ENCODE peak calls at places on chromosomes 4 and X, in eight cellular contexts. One of them, this sample, is unnamed.
A peak's percentile ranks its signal among the peaks of the same experiment; 100 is the strongest.

GRCh38 chr4:40648742-40649281 is 19.1 kb upstream of the RBM47 start:
- DNase-seq in CD8-positive, alpha-beta T cell: no peak
- DNase-seq in HepG2: no peak
- DNase-seq in left ventricle myocardium inferior: peak; percentile 17
- DNase-seq in GM23248: no peak
- DNase-seq in tibial artery: peak; percentile 43
- DNase-seq in cardiac muscle cell: no peak
- DNase-seq in mesendoderm: peak; percentile 19
- DNase-seq in this sample: no peak

GRCh38 chr4:41024556-41025491 is 189.5 kb downstream of the APBB2 start:
- DNase-seq in CD8-positive, alpha-beta T cell: no peak
- DNase-seq in HepG2: no peak
- DNase-seq in left ventricle myocardium inferior: no peak
- DNase-seq in GM23248: no peak
- DNase-seq in tibial artery: no peak
- DNase-seq in cardiac muscle cell: peak; percentile 27
- DNase-seq in mesendoderm: peak; percentile 64
- DNase-seq in this sample: no peak

GRCh38 chrX:130097507-130098201 is 12.6 kb downstream of the ELF4 start:
- DNase-seq in CD8-positive, alpha-beta T cell: no peak
- DNase-seq in HepG2: peak; percentile 50
- DNase-seq in left ventricle myocardium inferior: no peak
- DNase-seq in GM23248: no peak
- DNase-seq in tibial artery: no peak
- DNase-seq in cardiac muscle cell: no peak
- DNase-seq in mesendoderm: peak; percentile 41
- DNase-seq in this sample: no peak

GRCh38 chr4:182449186-182449880 is 206.1 kb downstream of the TENM3 start:
- DNase-seq in CD8-positive, alpha-beta T cell: no peak
- DNase-seq in HepG2: no peak
- DNase-seq in left ventricle myocardium inferior: no peak
- DNase-seq in GM23248: no peak
- DNase-seq in tibial artery: peak; percentile 25
- DNase-seq in cardiac muscle cell: no peak
- DNase-seq in mesendoderm: peak; percentile 93
- DNase-seq in this sample: peak; percentile 33

GRCh38 chrX:41377624-41378023 is 43.7 kb downstream of the DDX3X start:
- DNase-seq in CD8-positive, alpha-beta T cell: no peak
- DNase-seq in HepG2: no peak
- DNase-seq in left ventricle myocardium inferior: no peak
- DNase-seq in GM23248: peak; percentile 13
- DNase-seq in tibial artery: no peak
- DNase-seq in cardiac muscle cell: no peak
- DNase-seq in mesendoderm: no peak
- DNase-seq in this sample: no peak

GRCh38 chr4:134132086-134132783 is 69.4 kb downstream of the PABPC4L start:
- DNase-seq in CD8-positive, alpha-beta T cell: no peak
- DNase-seq in HepG2: no peak
- DNase-seq in left ventricle myocardium inferior: no peak
- DNase-seq in GM23248: no peak
- DNase-seq in tibial artery: no peak
- DNase-seq in cardiac muscle cell: no peak
- DNase-seq in mesendoderm: no peak
- DNase-seq in this sample: no peak

GRCh38 chrX:150635952-150636351 is 57.2 kb upstream of the MTMR1 start:
- DNase-seq in CD8-positive, alpha-beta T cell: no peak
- DNase-seq in HepG2: no peak
- DNase-seq in left ventricle myocardium inferior: no peak
- DNase-seq in GM23248: peak; percentile 90
- DNase-seq in tibial artery: no peak
- DNase-seq in cardiac muscle cell: peak; percentile 37
- DNase-seq in mesendoderm: no peak
- DNase-seq in this sample: peak; percentile 28

GRCh38 chrX:50049228-50049627 is 126.8 kb downstream of the CLCN5 start:
- DNase-seq in CD8-positive, alpha-beta T cell: no peak
- DNase-seq in HepG2: no peak
- DNase-seq in left ventricle myocardium inferior: no peak
- DNase-seq in GM23248: no peak
- DNase-seq in tibial artery: no peak
- DNase-seq in cardiac muscle cell: no peak
- DNase-seq in mesendoderm: no peak
- DNase-seq in this sample: no peak

GRCh38 chrX:110600745-110601310 is 194.8 kb downstream of the CHRDL1 start:
- DNase-seq in CD8-positive, alpha-beta T cell: no peak
- DNase-seq in HepG2: no peak
- DNase-seq in left ventricle myocardium inferior: no peak
- DNase-seq in GM23248: peak; percentile 75
- DNase-seq in tibial artery: no peak
- DNase-seq in cardiac muscle cell: no peak
- DNase-seq in mesendoderm: peak; percentile 2
- DNase-seq in this sample: peak; percentile 1

GRCh38 chr4:52106142-52106541 is 55.0 kb downstream of the SPATA18 start:
- DNase-seq in CD8-positive, alpha-beta T cell: no peak
- DNase-seq in HepG2: no peak
- DNase-seq in left ventricle myocardium inferior: no peak
- DNase-seq in GM23248: no peak
- DNase-seq in tibial artery: no peak
- DNase-seq in cardiac muscle cell: no peak
- DNase-seq in mesendoderm: no peak
- DNase-seq in this sample: no peak

GRCh38 chr4:170015285-170015684 is 10.9 kb downstream of the MFAP3L start:
- DNase-seq in CD8-positive, alpha-beta T cell: no peak
- DNase-seq in HepG2: no peak
- DNase-seq in left ventricle myocardium inferior: no peak
- DNase-seq in GM23248: no peak
- DNase-seq in tibial artery: no peak
- DNase-seq in cardiac muscle cell: no peak
- DNase-seq in mesendoderm: no peak
- DNase-seq in this sample: no peak

GRCh38 chrX:102858826-102859627 is 78.0 kb upstream of the RAB40AL start:
- DNase-seq in CD8-positive, alpha-beta T cell: no peak
- DNase-seq in HepG2: no peak
- DNase-seq in left ventricle myocardium inferior: no peak
- DNase-seq in GM23248: peak; percentile 14
- DNase-seq in tibial artery: no peak
- DNase-seq in cardiac muscle cell: no peak
- DNase-seq in mesendoderm: peak; percentile 72
- DNase-seq in this sample: no peak

GRCh38 chrX:107857815-107858214 is 32.1 kb downstream of the MID2 start:
- DNase-seq in CD8-positive, alpha-beta T cell: no peak
- DNase-seq in HepG2: no peak
- DNase-seq in left ventricle myocardium inferior: no peak
- DNase-seq in GM23248: no peak
- DNase-seq in tibial artery: no peak
- DNase-seq in cardiac muscle cell: no peak
- DNase-seq in mesendoderm: no peak
- DNase-seq in this sample: no peak

GRCh38 chrX:119013146-119013545 is 38.7 kb downstream of the LONRF3 start:
- DNase-seq in CD8-positive, alpha-beta T cell: no peak
- DNase-seq in HepG2: no peak
- DNase-seq in left ventricle myocardium inferior: no peak
- DNase-seq in GM23248: no peak
- DNase-seq in tibial artery: no peak
- DNase-seq in cardiac muscle cell: no peak
- DNase-seq in mesendoderm: no peak
- DNase-seq in this sample: no peak

GRCh38 chr4:147678796-147679549 is 5.0 kb downstream of the PRMT9 start:
- DNase-seq in CD8-positive, alpha-beta T cell: no peak
- DNase-seq in HepG2: peak; percentile 22
- DNase-seq in left ventricle myocardium inferior: no peak
- DNase-seq in GM23248: no peak
- DNase-seq in tibial artery: no peak
- DNase-seq in cardiac muscle cell: peak; percentile 42
- DNase-seq in mesendoderm: peak; percentile 70
- DNase-seq in this sample: no peak

GRCh38 chr4:185742766-185743165 is 69.2 kb downstream of the SORBS2 start:
- DNase-seq in CD8-positive, alpha-beta T cell: no peak
- DNase-seq in HepG2: no peak
- DNase-seq in left ventricle myocardium inferior: no peak
- DNase-seq in GM23248: peak; percentile 11
- DNase-seq in tibial artery: no peak
- DNase-seq in cardiac muscle cell: no peak
- DNase-seq in mesendoderm: no peak
- DNase-seq in this sample: peak; percentile 22

GRCh38 chr4:29459926-29460325 is 1260.2 kb upstream of the PCDH7 start:
- DNase-seq in CD8-positive, alpha-beta T cell: no peak
- DNase-seq in HepG2: no peak
- DNase-seq in left ventricle myocardium inferior: no peak
- DNase-seq in GM23248: no peak
- DNase-seq in tibial artery: no peak
- DNase-seq in cardiac muscle cell: no peak
- DNase-seq in mesendoderm: no peak
- DNase-seq in this sample: no peak

DNA sequence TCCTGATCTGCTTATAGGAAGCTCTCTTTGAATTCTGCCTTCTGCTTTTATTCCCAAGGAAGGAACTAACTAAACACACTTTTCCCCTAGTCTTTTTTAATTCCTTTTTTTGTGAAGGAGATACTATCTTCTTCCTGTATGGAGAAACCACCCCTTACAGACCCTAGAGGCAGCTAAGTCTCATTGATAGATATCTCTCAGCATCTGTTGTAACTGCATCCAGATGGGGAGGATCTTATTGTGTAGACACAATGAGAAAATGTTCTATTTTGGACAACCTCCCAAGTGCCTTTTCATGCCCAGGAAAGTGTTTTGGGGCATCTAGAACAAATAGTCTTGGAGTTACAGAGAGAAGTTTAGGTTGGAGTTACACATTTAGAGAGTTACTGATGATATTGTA is 64.4 kb downstream of the AFF1 start:
- DNase-seq in CD8-positive, alpha-beta T cell: no peak
- DNase-seq in HepG2: no peak
- DNase-seq in left ventricle myocardium inferior: no peak
- DNase-seq in GM23248: no peak
- DNase-seq in tibial artery: no peak
- DNase-seq in cardiac muscle cell: no peak
- DNase-seq in mesendoderm: no peak
- DNase-seq in this sample: no peak
- H3K4me1 ChIP-seq in CD8-positive, alpha-beta T cell: peaks cover 4% of the 10 kb centered on the region
- H3K4me1 ChIP-seq in HepG2: peaks cover 43% of the 10 kb centered on the region
- H3K4me1 ChIP-seq in left ventricle myocardium inferior: peaks cover 47% of the 10 kb centered on the region
- H3K4me1 ChIP-seq in GM23248: peaks cover 16% of the 10 kb centered on the region
- H3K4me1 ChIP-seq in tibial artery: peaks cover 2% of the 10 kb centered on the region
- H3K4me1 ChIP-seq in cardiac muscle cell: no peaks in the 10 kb centered on the region
- H3K4me1 ChIP-seq in mesendoderm: peaks cover 12% of the 10 kb centered on the region
- H3K4me1 ChIP-seq in this sample: peaks cover 22% of the 10 kb centered on the region

GRCh38 chr4:180932365-180933001 is 1310.7 kb upstream of the TENM3 start:
- DNase-seq in CD8-positive, alpha-beta T cell: no peak
- DNase-seq in HepG2: no peak
- DNase-seq in left ventricle myocardium inferior: no peak
- DNase-seq in GM23248: no peak
- DNase-seq in tibial artery: no peak
- DNase-seq in cardiac muscle cell: no peak
- DNase-seq in mesendoderm: no peak
- DNase-seq in this sample: no peak
- H3K36me3 ChIP-seq in CD8-positive, alpha-beta T cell: no peaks in the 10 kb centered on the region
- H3K36me3 ChIP-seq in HepG2: no peaks in the 10 kb centered on the region
- H3K36me3 ChIP-seq in left ventricle myocardium inferior: no peaks in the 10 kb centered on the region
- H3K36me3 ChIP-seq in GM23248: no peaks in the 10 kb centered on the region
- H3K36me3 ChIP-seq in tibial artery: no peaks in the 10 kb centered on the region
- H3K36me3 ChIP-seq in cardiac muscle cell: no peaks in the 10 kb centered on the region
- H3K36me3 ChIP-seq in mesendoderm: no peaks in the 10 kb centered on the region
- H3K36me3 ChIP-seq in this sample: no peaks in the 10 kb centered on the region

DNA sequence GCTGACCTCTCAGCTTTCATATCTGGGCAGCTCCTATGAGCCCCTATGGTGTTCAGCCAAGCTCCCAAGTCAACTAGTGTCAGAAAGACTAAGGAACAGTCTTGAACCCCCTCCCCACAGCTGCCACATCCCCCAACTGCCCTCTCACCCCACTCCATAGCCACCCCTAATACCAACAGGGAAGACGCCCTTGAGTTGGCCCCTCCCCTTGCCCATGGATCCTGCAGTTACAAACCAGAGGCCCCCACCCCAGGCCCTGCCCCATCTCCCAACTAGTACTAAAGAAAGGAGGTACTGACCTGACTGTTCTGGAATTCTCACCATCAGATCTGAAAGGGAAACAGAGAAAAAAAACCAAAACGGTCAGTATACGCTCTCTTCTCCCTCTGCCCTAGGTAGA is 10.2 kb upstream of the IQSEC2 start:
- DNase-seq in CD8-positive, alpha-beta T cell: no peak
- DNase-seq in HepG2: no peak
- DNase-seq in left ventricle myocardium inferior: no peak
- DNase-seq in GM23248: no peak
- DNase-seq in tibial artery: no peak
- DNase-seq in cardiac muscle cell: no peak
- DNase-seq in mesendoderm: no peak
- DNase-seq in this sample: no peak
- H3K4me1 ChIP-seq in CD8-positive, alpha-beta T cell: peaks cover 16% of the 10 kb centered on the region
- H3K4me1 ChIP-seq in HepG2: peaks cover 10% of the 10 kb centered on the region
- H3K4me1 ChIP-seq in left ventricle myocardium inferior: peaks cover 28% of the 10 kb centered on the region
- H3K4me1 ChIP-seq in GM23248: peaks cover 8% of the 10 kb centered on the region
- H3K4me1 ChIP-seq in tibial artery: no peaks in the 10 kb centered on the region
- H3K4me1 ChIP-seq in cardiac muscle cell: no peaks in the 10 kb centered on the region
- H3K4me1 ChIP-seq in mesendoderm: no peaks in the 10 kb centered on the region
- H3K4me1 ChIP-seq in this sample: peaks cover 11% of the 10 kb centered on the region

GRCh38 chrX:340641-341423 is 22.2 kb upstream of the GTPBP6 start:
- DNase-seq in CD8-positive, alpha-beta T cell: no peak
- DNase-seq in HepG2: no peak
- DNase-seq in left ventricle myocardium inferior: peak; percentile 11
- DNase-seq in GM23248: no peak
- DNase-seq in tibial artery: no peak
- DNase-seq in cardiac muscle cell: no peak
- DNase-seq in mesendoderm: no peak
- DNase-seq in this sample: no peak

GRCh38 chrX:344371-344901 is 25.8 kb upstream of the GTPBP6 start:
- DNase-seq in CD8-positive, alpha-beta T cell: no peak
- DNase-seq in HepG2: no peak
- DNase-seq in left ventricle myocardium inferior: peak; percentile 7
- DNase-seq in GM23248: no peak
- DNase-seq in tibial artery: no peak
- DNase-seq in cardiac muscle cell: no peak
- DNase-seq in mesendoderm: no peak
- DNase-seq in this sample: no peak

GRCh38 chrX:340121-340520 is 21.5 kb upstream of the GTPBP6 start:
- DNase-seq in CD8-positive, alpha-beta T cell: no peak
- DNase-seq in HepG2: no peak
- DNase-seq in left ventricle myocardium inferior: peak; percentile 10
- DNase-seq in GM23248: no peak
- DNase-seq in tibial artery: no peak
- DNase-seq in cardiac muscle cell: no peak
- DNase-seq in mesendoderm: no peak
- DNase-seq in this sample: no peak

GRCh38 chrX:338836-339400 is 20.3 kb upstream of the GTPBP6 start:
- DNase-seq in CD8-positive, alpha-beta T cell: no peak
- DNase-seq in HepG2: no peak
- DNase-seq in left ventricle myocardium inferior: peak; percentile 9
- DNase-seq in GM23248: peak; percentile 10
- DNase-seq in tibial artery: no peak
- DNase-seq in cardiac muscle cell: no peak
- DNase-seq in mesendoderm: peak; percentile 38
- DNase-seq in this sample: no peak

DNA sequence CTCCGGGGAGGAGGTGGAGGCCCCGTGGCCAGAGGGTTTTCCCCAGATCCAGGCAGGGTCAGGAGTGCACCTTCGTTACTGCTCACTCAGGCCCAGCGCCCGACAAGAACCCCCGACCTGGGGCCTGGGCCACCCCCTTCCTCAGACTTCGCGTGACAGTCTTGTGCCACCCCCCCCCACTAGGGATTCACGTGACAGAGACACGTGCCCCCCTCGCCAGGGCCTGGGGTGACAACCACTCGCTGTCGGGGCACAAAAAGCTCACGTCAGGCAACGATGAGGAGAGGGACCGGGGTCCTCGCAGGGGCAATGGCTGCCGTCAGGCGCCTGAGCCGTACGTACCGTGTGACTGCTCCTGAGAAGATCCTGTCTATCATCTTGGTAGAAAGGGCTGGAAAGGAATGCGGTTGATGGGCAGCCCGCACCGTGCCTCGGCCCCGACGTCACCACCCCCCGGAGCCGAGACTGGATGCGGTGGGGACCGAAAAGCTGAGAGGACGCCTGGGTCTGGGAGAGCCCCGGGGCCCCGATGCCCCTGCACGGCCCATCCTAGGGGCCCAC is 23.0 kb upstream of the GTPBP6 start:
- DNase-seq in CD8-positive, alpha-beta T cell: no peak
- DNase-seq in HepG2: no peak
- DNase-seq in left ventricle myocardium inferior: peak; percentile 11
- DNase-seq in GM23248: no peak
- DNase-seq in tibial artery: no peak
- DNase-seq in cardiac muscle cell: no peak
- DNase-seq in mesendoderm: no peak
- DNase-seq in this sample: peak; percentile 35
- H3K36me3 ChIP-seq in CD8-positive, alpha-beta T cell: no peaks in the 10 kb centered on the region
- H3K36me3 ChIP-seq in HepG2: peaks cover 7% of the 10 kb centered on the region
- H3K36me3 ChIP-seq in left ventricle myocardium inferior: peaks cover 50% of the 10 kb centered on the region
- H3K36me3 ChIP-seq in GM23248: no peaks in the 10 kb centered on the region
- H3K36me3 ChIP-seq in tibial artery: peaks cover 49% of the 10 kb centered on the region
- H3K36me3 ChIP-seq in cardiac muscle cell: peaks cover 10% of the 10 kb centered on the region
- H3K36me3 ChIP-seq in mesendoderm: no peaks in the 10 kb centered on the region
- H3K36me3 ChIP-seq in this sample: peaks cover 6% of the 10 kb centered on the region